ENCODE peak calls at places on chromosomes 12 and 14, in four cellular contexts. M, W, S and J are unnamed samples.

GRCh38 chr12:99567072-99567471 is 80.5 kb upstream of the GARIN6 start:
- DNase-seq in S (no peak), M (no peak), W (no peak), J (no peak)

GRCh38 chr14:83706555-83706954 is 1823.4 kb upstream of the FLRT2 start:
- DNase-seq in M (peak; percentile 8), S (peak; percentile 7), W (no peak), J (no peak)

GRCh38 chr14:38207830-38208815 is at the start of gene SSTR1:
- DNase-seq in M (no peak), S (peak; percentile 30), W (no peak), J (no peak)

GRCh38 chr14:91369628-91370445 is 47.8 kb downstream of the CCDC88C start:
- DNase-seq in M (no peak), W (peak; percentile 52), S (no peak), J (no peak)

GRCh38 chr12:11949738-11950403 is 120.9 kb upstream of the BCL2L14 start:
- DNase-seq in S (no peak), M (no peak), W (no peak), J (peak; percentile 13)

GRCh38 chr14:31659278-31659677 is 98.1 kb downstream of the NUBPL start:
- DNase-seq in M (no peak), W (no peak), S (no peak), J (no peak)

GRCh38 chr12:25958254-25959068 is at the start of gene RASSF8:
- DNase-seq in W (peak; percentile 29), S (peak; percentile 66), M (peak; percentile 78), J (peak; percentile 81)

GRCh38 chr14:65361920-65362319 is 50.6 kb upstream of the FUT8 start:
- DNase-seq in M (peak; percentile 71), W (peak; percentile 75), S (peak; percentile 73), J (no peak)

GRCh38 chr14:91363776-91364523 is 53.7 kb downstream of the CCDC88C start:
- DNase-seq in S (peak; percentile 39), M (no peak), W (no peak), J (no peak)